ENCODE peak calls at places on chromosomes 2 and 18, in nine cellular contexts. K, I, U, X, Q, J, S, O and D are unnamed samples.

GRCh38 chr2:220034356-220035121 is 407.1 kb downstream of the SLC4A3 start:
- DNase-seq in S (no peak), K (no peak), U (no peak), O (no peak), X (no peak), J (no peak), Q (peak; percentile 36), I (no peak), D (peak; percentile 29)

GRCh38 chr2:239343460-239343859 is 57.4 kb downstream of the HDAC4 start:
- DNase-seq in Q (no peak), K (no peak), S (no peak), X (no peak), U (no peak), O (no peak), I (no peak), J (no peak), D (no peak)

GRCh38 chr2:33425660-33426059 is 50.8 kb upstream of the RASGRP3 start:
- DNase-seq in I (no peak), J (no peak), S (no peak), U (no peak), K (no peak), Q (peak; percentile 43), O (no peak), X (no peak), D (no peak)

GRCh38 chr2:58448065-58448507 is 207.0 kb upstream of the FANCL start:
- DNase-seq in X (peak; percentile 77), S (no peak), O (peak; percentile 44), Q (peak; percentile 70), I (no peak), U (peak; percentile 77), J (no peak), K (no peak), D (peak; percentile 62)

GRCh38 chr18:74635202-74635969 is 37.7 kb downstream of the ZNF407 start:
- DNase-seq in I (no peak), S (no peak), J (no peak), U (no peak), X (no peak), Q (no peak), O (no peak), K (no peak), D (no peak)

GRCh38 chr2:241595600-241596140 is 37.1 kb downstream of the BOK start:
- DNase-seq in J (no peak), X (no peak), I (no peak), Q (no peak), K (no peak), O (no peak), S (no peak), U (no peak), D (no peak)

GRCh38 chr18:42548493-42548892 is 567.0 kb downstream of the RIT2 start:
- DNase-seq in U (no peak), X (no peak), J (no peak), K (no peak), O (no peak), S (no peak), Q (no peak), I (no peak), D (no peak)

GRCh38 chr2:113965644-113966043 is 75.8 kb downstream of the ACTR3 start:
- DNase-seq in J (no peak), Q (peak; percentile 62), O (peak; percentile 48), X (no peak), I (no peak), S (peak; percentile 66), U (peak; percentile 61), K (no peak), D (peak; percentile 11)

GRCh38 chr2:173441222-173441621 is 86.5 kb downstream of the CDCA7 start:
- DNase-seq in J (no peak), S (no peak), K (no peak), X (no peak), U (no peak), I (no peak), Q (no peak), O (no peak), D (no peak)

GRCh38 chr18:10101293-10101701 is 187.5 kb downstream of the VAPA start:
- DNase-seq in U (peak; percentile 80), K (no peak), I (no peak), S (no peak), X (peak; percentile 43), J (no peak), Q (no peak), O (no peak), D (peak; percentile 24)

GRCh38 chr18:77702686-77703085 is 453.0 kb downstream of the GALR1 start:
- DNase-seq in O (peak; percentile 21), J (no peak), U (peak; percentile 53), X (peak; percentile 58), Q (peak; percentile 29), K (peak; percentile 12), S (no peak), I (peak; percentile 45), D (no peak)

GRCh38 chr2:228658998-228659397 is 477.5 kb upstream of the SPHKAP start:
- DNase-seq in S (no peak), X (no peak), K (no peak), O (no peak), I (no peak), U (no peak), Q (peak; percentile 9), J (no peak), D (no peak)

GRCh38 chr2:94879314-94879981 is 8.2 kb downstream of the TEKT4 start:
- DNase-seq in Q (no peak), K (no peak), X (no peak), U (no peak), S (no peak), O (no peak), I (no peak), J (no peak), D (no peak)

GRCh38 chr2:223532161-223532560 is 70.0 kb downstream of the SCG2 start:
- DNase-seq in X (no peak), I (no peak), Q (no peak), O (no peak), K (no peak), J (no peak), U (no peak), S (no peak), D (no peak)

GRCh38 chr18:49459404-49460171 is 857 bp downstream of the DYM start:
- DNase-seq in X (no peak), I (no peak), J (peak; percentile 4), U (peak; percentile 27), Q (peak; percentile 40), S (peak; percentile 77), O (peak; percentile 42), K (no peak), D (no peak)

GRCh38 chr2:174445248-174445647 is 41.6 kb downstream of the GPR155 start:
- DNase-seq in K (no peak), I (no peak), J (no peak), X (no peak), O (no peak), Q (no peak), U (no peak), S (no peak), D (no peak)

GRCh38 chr2:42810971-42811865 is 18.8 kb upstream of the HAAO start:
- DNase-seq in O (peak; percentile 62), J (no peak), Q (no peak), U (peak; percentile 64), S (peak; percentile 80), X (peak; percentile 39), I (no peak), K (peak; percentile 51), D (no peak)

GRCh38 chr2:23565374-23565773 is 180.4 kb downstream of the KLHL29 start:
- DNase-seq in X (no peak), O (no peak), U (no peak), S (no peak), K (no peak), J (no peak), I (no peak), Q (no peak), D (no peak)

GRCh38 chr2:99615247-99615771 is 125.5 kb upstream of the REV1 start:
- DNase-seq in U (peak; percentile 16), Q (no peak), J (no peak), O (no peak), X (peak; percentile 2), I (no peak), S (no peak), K (no peak), D (no peak)

GRCh38 chr18:56575819-56576663 is 62.4 kb downstream of the TXNL1 start:
- DNase-seq in S (no peak), Q (peak; percentile 60), X (peak; percentile 11), J (no peak), K (no peak), O (no peak), I (no peak), U (peak; percentile 55), D (peak; percentile 32)

GRCh38 chr2:26861610-26862224 is 13.8 kb downstream of the DPYSL5 start:
- DNase-seq in U (no peak), S (no peak), K (no peak), Q (no peak), O (peak; percentile 8), I (no peak), X (no peak), J (no peak), D (no peak)

GRCh38 chr2:54559593-54560145 is 103.5 kb downstream of the SPTBN1 start:
- DNase-seq in J (no peak), S (no peak), I (peak; percentile 87), Q (peak; percentile 89), O (no peak), U (peak; percentile 88), X (no peak), K (peak; percentile 36), D (peak; percentile 72)

GRCh38 chr2:68412127-68412819 is 47.2 kb downstream of the PLEK start:
- DNase-seq in Q (no peak), K (no peak), X (no peak), S (no peak), J (no peak), U (peak; percentile 87), O (no peak), I (no peak), D (peak; percentile 71)

GRCh38 chr2:239916205-239917127 is 108.7 kb downstream of the NDUFA10 start:
- DNase-seq in X (no peak), K (no peak), I (peak; percentile 66), Q (no peak), U (no peak), S (peak; percentile 53), J (no peak), O (peak; percentile 11), D (no peak)

GRCh38 chr2:34070196-34070595 is 471.1 kb upstream of the FAM98A start:
- DNase-seq in X (no peak), S (no peak), I (no peak), J (no peak), O (no peak), U (no peak), K (no peak), Q (no peak), D (no peak)

GRCh38 chr18:77607087-77607486 is 357.4 kb downstream of the GALR1 start:
- DNase-seq in X (no peak), K (no peak), O (no peak), U (no peak), J (no peak), S (no peak), I (no peak), Q (no peak), D (no peak)

GRCh38 chr2:104861295-104862060 is 7.6 kb downstream of the POU3F3 start:
- DNase-seq in X (no peak), U (no peak), I (no peak), S (no peak), Q (no peak), K (no peak), O (no peak), J (no peak), D (no peak)

GRCh38 chr2:175097297-175097696 is 70.7 kb downstream of the ATF2 start:
- DNase-seq in S (no peak), X (no peak), I (no peak), Q (peak; percentile 10), K (no peak), O (no peak), J (no peak), U (no peak), D (no peak)

GRCh38 chr18:3649559-3650426 is 199.8 kb downstream of the TGIF1 start:
- DNase-seq in X (no peak), S (no peak), Q (peak; percentile 80), U (no peak), J (no peak), I (peak; percentile 86), K (no peak), O (no peak), D (no peak)

GRCh38 chr2:23760746-23761145 is 166.2 kb downstream of the ATAD2B start:
- DNase-seq in O (no peak), Q (peak; percentile 60), J (no peak), I (no peak), S (no peak), U (peak; percentile 43), K (no peak), X (no peak), D (no peak)

GRCh38 chr2:160440888-160441287 is 52.7 kb downstream of the RBMS1 start:
- DNase-seq in O (no peak), I (no peak), S (no peak), K (no peak), J (no peak), X (no peak), U (no peak), Q (no peak), D (no peak)